ENCODE peak calls at places on chromosome 22, in six cellular contexts. One of them, this sample, is unnamed.

GRCh38 chr22:47395481-47395880 is 633.0 kb downstream of the TBC1D22A start:
- DNase-seq in GM23248: no peak
- DNase-seq in AG09309: no peak
- DNase-seq in mammary epithelial cell: no peak
- DNase-seq in pancreas: no peak
- DNase-seq in adrenal gland: no peak
- DNase-seq in this sample: no peak

GRCh38 chr22:46968359-46968740 is 205.9 kb downstream of the TBC1D22A start:
- DNase-seq in AG09309: no peak
- DNase-seq in mammary epithelial cell: no peak
- DNase-seq in GM23248: no peak
- DNase-seq in adrenal gland: no peak
- DNase-seq in pancreas: no peak
- DNase-seq in this sample: no peak

GRCh38 chr22:22200569-22201184 is 43.9 kb upstream of the VPREB1 start:
- DNase-seq in GM23248: no peak
- DNase-seq in adrenal gland: no peak
- DNase-seq in AG09309: no peak
- DNase-seq in pancreas: no peak
- DNase-seq in mammary epithelial cell: no peak
- DNase-seq in this sample: no peak

GRCh38 chr22:46942816-46943783 is 180.7 kb downstream of the TBC1D22A start:
- DNase-seq in GM23248: no peak
- DNase-seq in pancreas: no peak
- DNase-seq in adrenal gland: peak; percentile 38
- DNase-seq in mammary epithelial cell: no peak
- DNase-seq in AG09309: no peak
- DNase-seq in this sample: peak; percentile 45

GRCh38 chr22:46047841-46048595 is 71.1 kb upstream of the WNT7B start:
- DNase-seq in adrenal gland: peak; percentile 27
- DNase-seq in mammary epithelial cell: no peak
- DNase-seq in GM23248: peak; percentile 79
- DNase-seq in AG09309: no peak
- DNase-seq in pancreas: no peak
- DNase-seq in this sample: no peak

GRCh38 chr22:32932176-32932575 is 126.0 kb downstream of the SYN3 start:
- DNase-seq in mammary epithelial cell: peak; percentile 73
- DNase-seq in pancreas: no peak
- DNase-seq in GM23248: peak; percentile 65
- DNase-seq in AG09309: no peak
- DNase-seq in adrenal gland: no peak
- DNase-seq in this sample: peak; percentile 49

GRCh38 chr22:28547132-28547842 is 132.4 kb downstream of the TTC28 start:
- DNase-seq in GM23248: peak; percentile 76
- DNase-seq in mammary epithelial cell: no peak
- DNase-seq in adrenal gland: no peak
- DNase-seq in AG09309: peak; percentile 59
- DNase-seq in pancreas: no peak
- DNase-seq in this sample: peak; percentile 47

GRCh38 chr22:31504282-31504681 is 7.9 kb downstream of the SFI1 start:
- DNase-seq in AG09309: no peak
- DNase-seq in adrenal gland: no peak
- DNase-seq in pancreas: no peak
- DNase-seq in mammary epithelial cell: peak; percentile 6
- DNase-seq in GM23248: peak; percentile 71
- DNase-seq in this sample: no peak

GRCh38 chr22:47294222-47294532 is 531.7 kb downstream of the TBC1D22A start:
- DNase-seq in mammary epithelial cell: no peak
- DNase-seq in GM23248: peak; percentile 65
- DNase-seq in AG09309: peak; percentile 28
- DNase-seq in adrenal gland: no peak
- DNase-seq in pancreas: no peak
- DNase-seq in this sample: peak; percentile 31

GRCh38 chr22:47609653-47610052 is 847.2 kb downstream of the TBC1D22A start:
- DNase-seq in AG09309: no peak
- DNase-seq in adrenal gland: no peak
- DNase-seq in pancreas: no peak
- DNase-seq in mammary epithelial cell: no peak
- DNase-seq in GM23248: no peak
- DNase-seq in this sample: no peak

GRCh38 chr22:46242023-46242422 is 8.1 kb downstream of the CDPF1 start:
- DNase-seq in mammary epithelial cell: no peak
- DNase-seq in GM23248: no peak
- DNase-seq in AG09309: no peak
- DNase-seq in adrenal gland: no peak
- DNase-seq in pancreas: no peak
- DNase-seq in this sample: no peak

GRCh38 chr22:31400023-31400397 is 606 bp downstream of the DRG1 start:
- DNase-seq in pancreas: no peak
- DNase-seq in AG09309: no peak
- DNase-seq in adrenal gland: no peak
- DNase-seq in GM23248: peak; percentile 69
- DNase-seq in mammary epithelial cell: no peak
- DNase-seq in this sample: no peak

GRCh38 chr22:21078916-21079315 is 33.2 kb downstream of the LRRC74B start:
- DNase-seq in pancreas: no peak
- DNase-seq in GM23248: no peak
- DNase-seq in AG09309: no peak
- DNase-seq in adrenal gland: no peak
- DNase-seq in mammary epithelial cell: no peak
- DNase-seq in this sample: no peak

GRCh38 chr22:29245626-29246385 is 22.0 kb downstream of the RHBDD3 start:
- DNase-seq in AG09309: no peak
- DNase-seq in pancreas: peak; percentile 52
- DNase-seq in GM23248: peak; percentile 69
- DNase-seq in mammary epithelial cell: peak; percentile 34
- DNase-seq in adrenal gland: peak; percentile 66
- DNase-seq in this sample: no peak

GRCh38 chr22:23182289-23183106 is 2.2 kb downstream of the BCR start:
- DNase-seq in mammary epithelial cell: peak; percentile 89
- DNase-seq in pancreas: no peak
- DNase-seq in AG09309: no peak
- DNase-seq in GM23248: peak; percentile 34
- DNase-seq in adrenal gland: no peak
- DNase-seq in this sample: no peak

GRCh38 chr22:32389685-32390084 is 22.4 kb downstream of the RTCB start:
- DNase-seq in pancreas: no peak
- DNase-seq in mammary epithelial cell: no peak
- DNase-seq in adrenal gland: no peak
- DNase-seq in GM23248: peak; percentile 45
- DNase-seq in AG09309: no peak
- DNase-seq in this sample: no peak

GRCh38 chr22:46789992-46790391 is 27.5 kb downstream of the TBC1D22A start:
- DNase-seq in adrenal gland: no peak
- DNase-seq in AG09309: no peak
- DNase-seq in mammary epithelial cell: no peak
- DNase-seq in GM23248: no peak
- DNase-seq in pancreas: no peak
- DNase-seq in this sample: no peak

GRCh38 chr22:35620624-35621245 is 3.6 kb upstream of the MB start:
- DNase-seq in pancreas: no peak
- DNase-seq in adrenal gland: no peak
- DNase-seq in mammary epithelial cell: no peak
- DNase-seq in AG09309: no peak
- DNase-seq in GM23248: peak; percentile 73
- DNase-seq in this sample: no peak

GRCh38 chr22:17218341-17218740 is 894 bp downstream of the ADA2 start:
- DNase-seq in GM23248: no peak
- DNase-seq in pancreas: no peak
- DNase-seq in AG09309: no peak
- DNase-seq in adrenal gland: no peak
- DNase-seq in mammary epithelial cell: no peak
- DNase-seq in this sample: no peak

GRCh38 chr22:48627966-48628365 is 1199.7 kb downstream of the BRD1 start:
- DNase-seq in GM23248: no peak
- DNase-seq in adrenal gland: no peak
- DNase-seq in mammary epithelial cell: no peak
- DNase-seq in AG09309: no peak
- DNase-seq in pancreas: no peak
- DNase-seq in this sample: no peak

GRCh38 chr22:46547883-46548244 is 10.4 kb upstream of the CELSR1 start:
- DNase-seq in AG09309: peak; percentile 70
- DNase-seq in pancreas: peak; percentile 61
- DNase-seq in adrenal gland: peak; percentile 86
- DNase-seq in mammary epithelial cell: peak; percentile 71
- DNase-seq in GM23248: peak; percentile 96
- DNase-seq in this sample: no peak

GRCh38 chr22:42623301-42623751 is 8.6 kb upstream of the POLDIP3 start:
- DNase-seq in adrenal gland: no peak
- DNase-seq in pancreas: no peak
- DNase-seq in mammary epithelial cell: no peak
- DNase-seq in AG09309: no peak
- DNase-seq in GM23248: no peak
- DNase-seq in this sample: no peak

GRCh38 chr22:43515902-43516301 is 104.1 kb downstream of the MPPED1 start:
- DNase-seq in pancreas: no peak
- DNase-seq in GM23248: no peak
- DNase-seq in adrenal gland: no peak
- DNase-seq in AG09309: no peak
- DNase-seq in mammary epithelial cell: no peak
- DNase-seq in this sample: no peak

GRCh38 chr22:17725465-17725800 is 48.8 kb downstream of the BID start:
- DNase-seq in GM23248: no peak
- DNase-seq in pancreas: no peak
- DNase-seq in mammary epithelial cell: no peak
- DNase-seq in adrenal gland: no peak
- DNase-seq in AG09309: no peak
- DNase-seq in this sample: no peak

GRCh38 chr22:34115722-34116121 is 195.4 kb upstream of the LARGE1 start:
- DNase-seq in adrenal gland: no peak
- DNase-seq in pancreas: no peak
- DNase-seq in GM23248: no peak
- DNase-seq in mammary epithelial cell: no peak
- DNase-seq in AG09309: no peak
- DNase-seq in this sample: no peak

GRCh38 chr22:48589901-48590300 is 1237.8 kb downstream of the BRD1 start:
- DNase-seq in GM23248: no peak
- DNase-seq in mammary epithelial cell: no peak
- DNase-seq in adrenal gland: no peak
- DNase-seq in AG09309: no peak
- DNase-seq in pancreas: no peak
- DNase-seq in this sample: no peak

GRCh38 chr22:42171417-42171816 is 40.8 kb upstream of the CYP2D6 start:
- DNase-seq in pancreas: no peak
- DNase-seq in AG09309: no peak
- DNase-seq in mammary epithelial cell: no peak
- DNase-seq in GM23248: no peak
- DNase-seq in adrenal gland: no peak
- DNase-seq in this sample: no peak

GRCh38 chr22:42229455-42230149 is 40.9 kb downstream of the TCF20 start:
- DNase-seq in GM23248: peak; percentile 60
- DNase-seq in mammary epithelial cell: peak; percentile 2
- DNase-seq in pancreas: no peak
- DNase-seq in adrenal gland: peak; percentile 82
- DNase-seq in AG09309: no peak
- DNase-seq in this sample: peak; percentile 4

GRCh38 chr22:43433904-43434600 is 22.2 kb downstream of the MPPED1 start:
- DNase-seq in mammary epithelial cell: no peak
- DNase-seq in adrenal gland: no peak
- DNase-seq in GM23248: no peak
- DNase-seq in AG09309: no peak
- DNase-seq in pancreas: no peak
- DNase-seq in this sample: no peak

GRCh38 chr22:31561238-31561887 is 65.0 kb downstream of the SFI1 start:
- DNase-seq in mammary epithelial cell: peak; percentile 70
- DNase-seq in AG09309: no peak
- DNase-seq in adrenal gland: peak; percentile 77
- DNase-seq in pancreas: peak; percentile 72
- DNase-seq in GM23248: peak; percentile 86
- DNase-seq in this sample: peak; percentile 46

GRCh38 chr22:38021201-38021600 is 36.0 kb upstream of the PICK1 start:
- DNase-seq in AG09309: no peak
- DNase-seq in GM23248: no peak
- DNase-seq in pancreas: no peak
- DNase-seq in adrenal gland: no peak
- DNase-seq in mammary epithelial cell: no peak
- DNase-seq in this sample: no peak
- H3K4me3 ChIP-seq in AG09309: no peak overlapping the region
- H3K4me3 ChIP-seq in GM23248: no peak overlapping the region
- H3K4me3 ChIP-seq in pancreas: no peak overlapping the region
- H3K4me3 ChIP-seq in adrenal gland: no peak overlapping the region
- H3K4me3 ChIP-seq in mammary epithelial cell: no peak overlapping the region
- H3K4me3 ChIP-seq in this sample: no peak overlapping the region

GRCh38 chr22:49824936-49825335 is 2.7 kb downstream of the BRD1 start:
- DNase-seq in AG09309: no peak
- DNase-seq in GM23248: no peak
- DNase-seq in pancreas: no peak
- DNase-seq in adrenal gland: no peak
- DNase-seq in mammary epithelial cell: no peak
- DNase-seq in this sample: no peak
- H3K4me3 ChIP-seq in AG09309: peak overlapping the region; percentile 75
- H3K4me3 ChIP-seq in GM23248: peak overlapping the region; percentile 92
- H3K4me3 ChIP-seq in pancreas: no peak overlapping the region
- H3K4me3 ChIP-seq in adrenal gland: no peak overlapping the region
- H3K4me3 ChIP-seq in mammary epithelial cell: no peak overlapping the region
- H3K4me3 ChIP-seq in this sample: peak overlapping the region; percentile 74

DNA sequence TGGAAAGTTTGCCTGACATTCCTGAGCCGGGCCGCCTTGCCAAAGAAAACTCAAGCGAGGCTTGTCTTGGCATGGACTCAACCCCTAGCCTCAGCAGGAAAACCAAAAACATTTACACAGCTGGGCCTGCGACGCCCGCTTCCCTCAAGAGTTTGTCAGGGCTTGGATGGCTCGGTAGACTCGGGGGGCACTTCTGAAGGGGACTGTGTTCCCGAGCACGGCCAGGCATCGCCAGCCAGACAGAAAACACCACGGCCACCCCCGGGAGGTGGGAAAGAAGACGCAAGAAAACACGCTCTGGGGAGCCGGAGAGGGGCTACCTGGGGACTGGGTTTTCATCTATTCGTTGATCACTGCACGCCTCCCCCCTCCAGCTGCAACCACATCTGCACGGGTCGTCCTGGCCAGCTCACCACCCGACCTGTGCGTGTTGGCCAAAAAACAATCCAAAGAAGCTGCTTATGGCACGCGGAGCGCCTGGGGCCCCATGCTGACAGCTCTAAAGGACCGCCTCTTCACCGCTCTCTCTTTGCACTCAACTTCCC is 380.7 kb downstream of the MN1 start:
- DNase-seq in adrenal gland: peak; percentile 38
- DNase-seq in pancreas: peak; percentile 90
- DNase-seq in GM23248: peak; percentile 92
- DNase-seq in AG09309: peak; percentile 67
- DNase-seq in mammary epithelial cell: peak; percentile 82
- DNase-seq in this sample: peak; percentile 93
- H3K4me3 ChIP-seq in adrenal gland: no peak overlapping the region
- H3K4me3 ChIP-seq in pancreas: peak overlapping the region; percentile 13
- H3K4me3 ChIP-seq in GM23248: no peak overlapping the region
- H3K4me3 ChIP-seq in AG09309: no peak overlapping the region
- H3K4me3 ChIP-seq in mammary epithelial cell: no peak overlapping the region
- H3K4me3 ChIP-seq in this sample: peak overlapping the region; percentile 17

GRCh38 chr22:39992088-39992826 is 2.5 kb upstream of the FAM83F start:
- DNase-seq in adrenal gland: no peak
- DNase-seq in pancreas: no peak
- DNase-seq in mammary epithelial cell: no peak
- DNase-seq in AG09309: no peak
- DNase-seq in GM23248: no peak
- DNase-seq in this sample: no peak
- H3K4me3 ChIP-seq in adrenal gland: no peak overlapping the region
- H3K4me3 ChIP-seq in pancreas: no peak overlapping the region
- H3K4me3 ChIP-seq in mammary epithelial cell: no peak overlapping the region
- H3K4me3 ChIP-seq in AG09309: no peak overlapping the region
- H3K4me3 ChIP-seq in GM23248: no peak overlapping the region
- H3K4me3 ChIP-seq in this sample: no peak overlapping the region

GRCh38 chr22:24507742-24508141 is 12.6 kb downstream of the UPB1 start:
- DNase-seq in GM23248: no peak
- DNase-seq in pancreas: no peak
- DNase-seq in AG09309: no peak
- DNase-seq in mammary epithelial cell: no peak
- DNase-seq in adrenal gland: no peak
- DNase-seq in this sample: no peak
- H3K4me3 ChIP-seq in GM23248: no peak overlapping the region
- H3K4me3 ChIP-seq in pancreas: no peak overlapping the region
- H3K4me3 ChIP-seq in AG09309: no peak overlapping the region
- H3K4me3 ChIP-seq in mammary epithelial cell: no peak overlapping the region
- H3K4me3 ChIP-seq in adrenal gland: no peak overlapping the region
- H3K4me3 ChIP-seq in this sample: no peak overlapping the region

This sample was measured in skeletal muscle cell.